ENCODE peak calls at places on chromosomes 12 and 14, in seven cellular contexts. H is right cardiac atrium, B is thoracic aorta, F is right atrium auricular region, I is foreskin fibroblast, A is neuronal stem cell, X is cardiac fibroblast. J is an unnamed sample.

GRCh38 chr12:42946776-42947435 is 357.4 kb upstream of the PRICKLE1 start:
- DNase-seq in A (no peak), F (no peak), B (no peak), H (no peak), I (no peak), X (no peak), J (no peak)

GRCh38 chr12:126051611-126052107 is 986.4 kb downstream of the AACS start:
- DNase-seq in H (no peak), F (no peak), A (no peak), I (peak), B (no peak), X (peak), J (no peak)

GRCh38 chr12:51915951-51916350 is 8.6 kb downstream of the ACVRL1 start:
- DNase-seq in A (no peak), I (no peak), X (no peak), F (no peak), H (no peak), B (no peak), J (no peak)

GRCh38 chr12:34299802-34300193 is 277.5 kb downstream of the ALG10 start:
- DNase-seq in B (no peak), H (no peak), F (no peak), A (no peak), X (no peak), I (no peak), J (no peak)

GRCh38 chr12:47954058-47954457 is 9.3 kb upstream of the TMEM106C start:
- DNase-seq in I (no peak), A (no peak), X (no peak), B (no peak), F (no peak), H (no peak), J (no peak)

GRCh38 chr14:92258934-92259333 is 64.0 kb upstream of the SLC24A4 start:
- DNase-seq in A (no peak), X (no peak), H (no peak), I (no peak), F (no peak), B (no peak), J (no peak)

GRCh38 chr12:121812320-121812871 is 8.6 kb downstream of the SETD1B start:
- DNase-seq in B (no peak), I (peak), H (peak), F (no peak), A (peak), X (peak), J (no peak)

GRCh38 chr14:44384093-44384492 is 123.0 kb downstream of the FSCB start:
- DNase-seq in F (no peak), X (no peak), A (no peak), B (no peak), H (no peak), I (no peak), J (no peak)

GRCh38 chr14:101031186-101031585 is 127.7 kb upstream of the RTL1 start:
- DNase-seq in I (no peak), H (no peak), B (no peak), F (no peak), X (no peak), A (no peak), J (no peak)

GRCh38 chr14:69252851-69253250 is 7.1 kb upstream of the GALNT16 start:
- DNase-seq in A (no peak), I (no peak), F (no peak), H (no peak), X (no peak), B (no peak), J (no peak)

GRCh38 chr12:44247588-44247987 is 411.7 kb downstream of the TMEM117 start:
- DNase-seq in A (no peak), X (no peak), I (no peak), B (no peak), F (no peak), H (no peak), J (no peak)

GRCh38 chr12:70719084-70719483 is 81.9 kb upstream of the PTPRB start:
- DNase-seq in H (peak), B (no peak), X (no peak), A (no peak), I (no peak), F (no peak), J (no peak)

GRCh38 chr14:55099741-55100140 is 29.3 kb upstream of the LGALS3 start:
- DNase-seq in F (no peak), B (no peak), X (peak), A (no peak), H (no peak), I (no peak), J (no peak)

GRCh38 chr14:94050231-94050880 is 24.2 kb downstream of the OTUB2 start:
- DNase-seq in A (no peak), H (peak), I (no peak), F (peak), B (no peak), X (no peak), J (no peak)

GRCh38 chr14:51901475-51902024 is 41.1 kb downstream of the GNG2 start:
- DNase-seq in F (no peak), B (no peak), I (no peak), A (no peak), X (no peak), H (no peak), J (no peak)

GRCh38 chr14:97850886-97851285 is 1053.7 kb downstream of the VRK1 start:
- DNase-seq in X (no peak), F (no peak), H (no peak), I (no peak), A (no peak), B (no peak), J (no peak)

GRCh38 chr12:57165741-57166140 is 18.3 kb upstream of the LRP1-AS start:
- DNase-seq in B (no peak), F (no peak), I (no peak), X (peak), H (peak), A (no peak), J (no peak)

GRCh38 chr14:21275261-21275858 is 4.5 kb upstream of the RPGRIP1 start:
- DNase-seq in F (no peak), A (no peak), H (no peak), B (no peak), I (no peak), X (no peak), J (no peak)
- H3K4me3 ChIP-seq in F (no peak), A (no peak), H (no peak), B (no peak), I (no peak), X (no peak), J (no peak)

DNA sequence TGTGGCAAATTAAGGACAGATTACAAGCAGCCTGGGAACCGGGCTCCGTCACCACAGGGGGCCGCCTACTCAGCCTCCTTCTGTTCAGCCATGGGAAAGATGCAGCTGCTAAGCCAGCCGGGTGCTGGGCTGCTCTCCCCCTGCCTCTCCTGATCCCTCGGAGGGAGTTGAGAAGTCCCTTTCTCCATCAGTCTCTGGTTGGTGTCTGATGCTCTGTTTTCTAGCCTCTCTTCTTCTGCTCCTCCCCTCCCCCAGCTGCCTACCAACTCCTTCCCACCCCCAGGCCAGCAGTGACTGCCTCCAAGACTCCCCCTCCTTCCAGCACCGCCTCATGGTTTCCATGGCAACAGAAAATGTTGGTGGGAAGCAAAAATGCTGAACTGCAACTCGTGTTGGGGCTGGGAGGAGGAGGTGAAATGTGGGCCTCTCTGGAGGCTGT is 486.7 kb downstream of the APAF1 start:
- DNase-seq in H (peak), B (no peak), F (no peak), X (no peak), I (no peak), A (peak), J (no peak)
- H3K4me3 ChIP-seq in H (peak), B (no peak), F (peak), X (no peak), I (no peak), A (no peak), J (no peak)

DNA sequence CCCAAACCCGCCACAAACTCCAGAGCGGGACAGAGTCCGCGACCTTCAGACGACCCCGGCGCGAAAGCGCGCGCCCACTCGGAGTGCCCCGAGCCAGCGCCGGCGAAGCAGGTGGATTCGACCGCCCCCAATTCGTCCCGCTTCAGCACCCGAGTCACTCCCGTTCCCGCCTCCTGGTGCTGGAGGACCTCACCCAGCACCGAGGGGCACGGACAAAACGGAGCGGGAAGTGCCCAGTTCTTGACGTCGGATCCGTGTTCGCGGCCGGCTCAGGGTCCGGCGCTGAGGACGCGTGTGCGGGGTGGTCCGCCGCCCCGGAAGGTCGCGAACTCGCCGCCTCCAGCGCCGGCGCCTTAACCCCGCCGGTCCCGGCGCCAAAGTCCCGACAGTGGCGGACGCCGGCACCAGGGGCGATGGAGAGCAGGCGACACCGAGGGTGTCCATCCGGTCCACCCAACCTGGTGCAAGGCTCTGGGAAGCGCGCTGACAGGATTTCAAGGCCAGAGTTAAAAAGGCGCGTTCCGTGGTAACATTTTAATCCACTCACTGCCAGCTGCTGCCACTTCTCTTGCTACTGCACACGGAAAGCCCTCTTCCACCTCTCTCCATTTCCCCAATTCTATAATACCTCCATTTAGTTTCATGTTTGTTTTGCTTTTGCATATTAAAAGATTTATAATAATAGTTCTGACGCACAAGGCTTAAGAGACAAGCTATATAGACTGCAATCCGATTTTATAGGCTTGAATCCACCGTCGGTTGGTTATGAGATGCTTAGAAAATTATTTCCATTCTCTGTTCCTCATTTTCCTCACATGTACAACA is 240.0 kb upstream of the CPNE8 start:
- DNase-seq in F (peak), X (peak), B (no peak), H (peak), I (no peak), A (peak), J (no peak)
- H3K4me3 ChIP-seq in F (peak), X (peak), B (peak), H (peak), I (no peak), A (peak), J (no peak)

GRCh38 chr12:11757095-11757494 is 107.6 kb downstream of the ETV6 start:
- DNase-seq in H (no peak), I (no peak), B (no peak), F (no peak), A (no peak), X (no peak), J (no peak)

GRCh38 chr12:11757531-11757930 is 108.1 kb downstream of the ETV6 start:
- DNase-seq in H (no peak), A (no peak), F (no peak), I (no peak), B (no peak), X (no peak), J (no peak)

GRCh38 chr12:11756523-11756922 is 107.0 kb downstream of the ETV6 start:
- DNase-seq in F (no peak), A (no peak), B (no peak), H (no peak), I (no peak), X (no peak), J (no peak)

GRCh38 chr12:11755311-11755930 is 105.9 kb downstream of the ETV6 start:
- DNase-seq in F (no peak), H (no peak), I (no peak), A (no peak), B (no peak), X (peak), J (peak)

DNA sequence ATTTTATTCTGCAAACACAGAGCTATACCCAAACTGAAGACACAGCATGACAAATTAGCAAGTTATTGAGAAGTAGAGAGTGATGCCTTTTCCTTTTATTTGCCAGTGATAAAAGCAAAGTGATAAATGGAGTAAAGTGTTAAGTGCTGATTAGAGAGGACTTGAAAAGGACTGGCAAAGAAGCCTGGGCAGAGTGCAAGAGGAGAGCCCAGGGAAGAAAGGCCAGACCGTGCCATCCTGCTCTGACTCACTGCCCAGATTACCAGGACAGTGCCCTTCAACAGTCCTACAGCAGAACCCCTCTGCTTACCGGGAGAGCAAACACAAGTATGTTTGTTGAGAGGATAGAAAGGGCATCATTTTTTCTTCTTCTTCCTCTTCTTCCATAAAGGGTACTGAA is 106.5 kb downstream of the ETV6 start:
- DNase-seq in A (no peak), F (no peak), I (no peak), B (no peak), H (peak), X (no peak), J (no peak)
- H3K4me3 ChIP-seq in A (no peak), F (no peak), I (no peak), B (peak), H (no peak), X (no peak), J (no peak)

DNA sequence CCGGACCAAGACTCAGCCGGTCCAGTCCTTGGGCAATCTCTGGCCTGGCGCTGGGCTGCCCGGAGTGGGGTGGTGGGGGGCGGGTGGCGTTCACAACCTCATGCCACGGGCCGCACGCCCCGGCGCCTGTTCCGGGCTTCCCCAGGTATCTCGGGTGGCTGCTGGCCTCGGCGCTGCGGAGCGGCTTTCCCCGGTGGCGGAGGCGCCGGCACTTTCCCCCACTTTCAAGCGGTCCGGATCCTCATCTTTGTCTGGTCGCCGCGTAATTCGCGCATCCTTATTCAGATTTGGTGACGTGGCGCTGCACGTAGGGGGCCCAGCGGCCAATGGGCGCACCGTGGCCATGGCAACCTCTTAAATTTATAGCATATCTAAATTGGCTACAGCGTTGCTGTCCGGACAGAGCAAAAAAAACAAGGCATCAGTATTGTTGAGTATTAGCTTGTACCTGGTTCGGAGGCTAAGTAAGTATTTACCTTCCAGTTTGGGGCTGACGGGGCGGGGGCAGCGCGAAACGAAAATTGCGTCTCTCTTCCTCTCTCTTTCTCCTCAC is at the start of gene LHX5:
- DNase-seq in B (no peak), H (peak), X (no peak), F (no peak), A (peak), I (peak), J (no peak)
- H3K4me3 ChIP-seq in B (no peak), H (no peak), X (no peak), F (no peak), A (peak), I (no peak), J (no peak)

GRCh38 chr12:49945394-49946080 is 5.0 kb upstream of the AQP2 start:
- DNase-seq in A (peak), F (peak), X (peak), I (peak), H (peak), B (peak), J (peak)
- H3K4me3 ChIP-seq in A (peak), F (peak), X (peak), I (no peak), H (no peak), B (peak), J (peak)